ENCODE peak calls at places on chromosomes 7 and 10, in seven cellular contexts. One of them, this sample, is unnamed.
A peak's percentile ranks its signal among the peaks of the same experiment; 100 is the strongest.

GRCh38 chr10:113961261-113961938 is 82.3 kb upstream of the ADRB1 start:
- DNase-seq in small intestine: peak; percentile 70
- DNase-seq in Panc1: no peak
- DNase-seq in NAMALWA: peak; percentile 76
- DNase-seq in trophoblast cell: no peak
- DNase-seq in AG08395: no peak
- DNase-seq in substantia nigra: no peak
- DNase-seq in this sample: peak; percentile 17

GRCh38 chr10:7956508-7956907 is 98.0 kb upstream of the GATA3 start:
- DNase-seq in small intestine: no peak
- DNase-seq in Panc1: no peak
- DNase-seq in NAMALWA: peak; percentile 31
- DNase-seq in trophoblast cell: no peak
- DNase-seq in AG08395: peak; percentile 84
- DNase-seq in substantia nigra: no peak
- DNase-seq in this sample: peak; percentile 90

GRCh38 chr10:123635745-123636144 is 30.4 kb upstream of the GPR26 start:
- DNase-seq in small intestine: no peak
- DNase-seq in Panc1: no peak
- DNase-seq in NAMALWA: no peak
- DNase-seq in trophoblast cell: peak; percentile 27
- DNase-seq in AG08395: no peak
- DNase-seq in substantia nigra: no peak
- DNase-seq in this sample: no peak

GRCh38 chr10:98374176-98374969 is 40.6 kb downstream of the PYROXD2 start:
- DNase-seq in small intestine: no peak
- DNase-seq in Panc1: no peak
- DNase-seq in NAMALWA: no peak
- DNase-seq in trophoblast cell: peak; percentile 18
- DNase-seq in AG08395: peak; percentile 71
- DNase-seq in substantia nigra: no peak
- DNase-seq in this sample: no peak

GRCh38 chr7:8125680-8126444 is 136.1 kb downstream of the ICA1 start:
- DNase-seq in small intestine: peak; percentile 51
- DNase-seq in Panc1: no peak
- DNase-seq in NAMALWA: peak; percentile 66
- DNase-seq in trophoblast cell: no peak
- DNase-seq in AG08395: no peak
- DNase-seq in substantia nigra: no peak
- DNase-seq in this sample: peak; percentile 11

GRCh38 chr10:79435271-79436065 is 10.0 kb downstream of the ZCCHC24 start:
- DNase-seq in small intestine: no peak
- DNase-seq in Panc1: no peak
- DNase-seq in NAMALWA: no peak
- DNase-seq in trophoblast cell: no peak
- DNase-seq in AG08395: no peak
- DNase-seq in substantia nigra: no peak
- DNase-seq in this sample: no peak

GRCh38 chr7:77627307-77627671 is 69.0 kb upstream of the RSBN1L start:
- DNase-seq in small intestine: no peak
- DNase-seq in Panc1: no peak
- DNase-seq in NAMALWA: no peak
- DNase-seq in trophoblast cell: no peak
- DNase-seq in AG08395: no peak
- DNase-seq in substantia nigra: no peak
- DNase-seq in this sample: peak; percentile 83

GRCh38 chr10:96306516-96306915 is 2.3 kb downstream of the DNTT start:
- DNase-seq in small intestine: no peak
- DNase-seq in Panc1: no peak
- DNase-seq in NAMALWA: peak; percentile 93
- DNase-seq in trophoblast cell: no peak
- DNase-seq in AG08395: no peak
- DNase-seq in substantia nigra: peak; percentile 26
- DNase-seq in this sample: no peak

GRCh38 chr7:158495780-158496179 is 91.8 kb downstream of the PTPRN2 start:
- DNase-seq in small intestine: no peak
- DNase-seq in Panc1: no peak
- DNase-seq in NAMALWA: peak; percentile 38
- DNase-seq in trophoblast cell: peak; percentile 7
- DNase-seq in AG08395: no peak
- DNase-seq in substantia nigra: no peak
- DNase-seq in this sample: no peak

GRCh38 chr10:124114696-124115095 is 21.3 kb upstream of the CHST15 start:
- DNase-seq in small intestine: no peak
- DNase-seq in Panc1: no peak
- DNase-seq in NAMALWA: no peak
- DNase-seq in trophoblast cell: no peak
- DNase-seq in AG08395: no peak
- DNase-seq in substantia nigra: no peak
- DNase-seq in this sample: no peak

GRCh38 chr10:31808258-31809218 is 120.1 kb downstream of the ARHGAP12 start:
- DNase-seq in small intestine: peak; percentile 45
- DNase-seq in Panc1: peak; percentile 25
- DNase-seq in NAMALWA: peak; percentile 78
- DNase-seq in trophoblast cell: peak; percentile 79
- DNase-seq in AG08395: peak; percentile 48
- DNase-seq in substantia nigra: peak; percentile 20
- DNase-seq in this sample: peak; percentile 87

GRCh38 chr10:132539431-132539839 is 1.8 kb downstream of the INPP5A start:
- DNase-seq in small intestine: no peak
- DNase-seq in Panc1: no peak
- DNase-seq in NAMALWA: peak; percentile 37
- DNase-seq in trophoblast cell: no peak
- DNase-seq in AG08395: no peak
- DNase-seq in substantia nigra: peak; percentile 19
- DNase-seq in this sample: no peak

GRCh38 chr10:15200626-15201025 is 32.1 kb upstream of the NMT2 start:
- DNase-seq in small intestine: peak; percentile 44
- DNase-seq in Panc1: peak; percentile 56
- DNase-seq in NAMALWA: no peak
- DNase-seq in trophoblast cell: peak; percentile 97
- DNase-seq in AG08395: peak; percentile 88
- DNase-seq in substantia nigra: no peak
- DNase-seq in this sample: no peak

GRCh38 chr10:21424511-21424910 is 101.0 kb downstream of the SKIDA1 start:
- DNase-seq in small intestine: no peak
- DNase-seq in Panc1: no peak
- DNase-seq in NAMALWA: no peak
- DNase-seq in trophoblast cell: no peak
- DNase-seq in AG08395: peak; percentile 59
- DNase-seq in substantia nigra: no peak
- DNase-seq in this sample: no peak

GRCh38 chr7:54705436-54705835 is 53.6 kb downstream of the SEC61G start:
- DNase-seq in small intestine: peak; percentile 3
- DNase-seq in Panc1: no peak
- DNase-seq in NAMALWA: no peak
- DNase-seq in trophoblast cell: peak; percentile 40
- DNase-seq in AG08395: peak; percentile 27
- DNase-seq in substantia nigra: no peak
- DNase-seq in this sample: peak; percentile 56

GRCh38 chr7:50687575-50688261 is 95.0 kb downstream of the GRB10 start:
- DNase-seq in small intestine: no peak
- DNase-seq in Panc1: no peak
- DNase-seq in NAMALWA: no peak
- DNase-seq in trophoblast cell: no peak
- DNase-seq in AG08395: peak; percentile 65
- DNase-seq in substantia nigra: no peak
- DNase-seq in this sample: no peak

GRCh38 chr10:11933837-11934236 is 108.8 kb downstream of the UPF2 start:
- DNase-seq in small intestine: no peak
- DNase-seq in Panc1: no peak
- DNase-seq in NAMALWA: no peak
- DNase-seq in trophoblast cell: no peak
- DNase-seq in AG08395: no peak
- DNase-seq in substantia nigra: no peak
- DNase-seq in this sample: no peak

GRCh38 chr7:37119296-37119695 is 329.4 kb downstream of the ELMO1 start:
- DNase-seq in small intestine: no peak
- DNase-seq in Panc1: no peak
- DNase-seq in NAMALWA: no peak
- DNase-seq in trophoblast cell: no peak
- DNase-seq in AG08395: no peak
- DNase-seq in substantia nigra: no peak
- DNase-seq in this sample: no peak

GRCh38 chr10:91887075-91887899 is 22.0 kb downstream of the FGFBP3 start:
- DNase-seq in small intestine: peak; percentile 20
- DNase-seq in Panc1: no peak
- DNase-seq in NAMALWA: no peak
- DNase-seq in trophoblast cell: peak; percentile 38
- DNase-seq in AG08395: peak; percentile 30
- DNase-seq in substantia nigra: peak; percentile 57
- DNase-seq in this sample: no peak

This sample was measured in OCI-M1.